ENCODE peak calls at places on chromosomes 6 and 20, in six cellular contexts. P is A673, V is pancreas, N is Panc1, W is breast epithelium, U is esophagus squamous epithelium. E is an unnamed sample.
A peak's percentile ranks its signal among the peaks of the same experiment; 100 is the strongest.

GRCh38 chr6:26388014-26388413 is 5.1 kb downstream of the BTN2A2 start:
- DNase-seq in V (no peak), U (no peak), W (no peak), N (no peak), P (no peak), E (no peak)

GRCh38 chr6:53159558-53159957 is 10.9 kb upstream of the GCM1 start:
- DNase-seq in W (no peak), V (no peak), U (no peak), N (no peak), P (peak; percentile 13), E (no peak)

GRCh38 chr6:25555188-25555587 is 96.8 kb upstream of the SCGN start:
- DNase-seq in U (no peak), W (no peak), V (no peak), P (no peak), N (no peak), E (no peak)

GRCh38 chr6:75290558-75290957 is 6.0 kb upstream of the TMEM30A start:
- DNase-seq in U (no peak), V (no peak), P (no peak), N (no peak), W (no peak), E (no peak)

GRCh38 chr6:32845381-32845884 is 1.6 kb upstream of the PSMB8 start:
- DNase-seq in P (no peak), V (no peak), N (no peak), U (no peak), W (no peak), E (no peak)

GRCh38 chr6:28808383-28808782 is 115.4 kb downstream of the TRIM27 start:
- DNase-seq in U (no peak), P (no peak), V (no peak), N (no peak), W (no peak), E (no peak)

GRCh38 chr6:24497254-24497989 is 2.7 kb downstream of the ALDH5A1 start:
- DNase-seq in N (no peak), P (no peak), U (no peak), W (no peak), V (no peak), E (no peak)

GRCh38 chr6:127186889-127187288 is 68.4 kb downstream of the RSPO3 start:
- DNase-seq in U (peak; percentile 4), V (peak; percentile 52), N (peak; percentile 18), P (peak; percentile 52), W (no peak), E (no peak)

GRCh38 chr20:41167118-41167470 is 29.8 kb downstream of the PLCG1 start:
- DNase-seq in N (no peak), V (no peak), W (no peak), U (no peak), P (no peak), E (no peak)

GRCh38 chr20:63879264-63879663 is 14.2 kb downstream of the TPD52L2 start:
- DNase-seq in V (no peak), W (no peak), P (no peak), U (no peak), N (no peak), E (no peak)

GRCh38 chr20:63874254-63874653 is 9.2 kb downstream of the TPD52L2 start:
- DNase-seq in P (no peak), U (no peak), W (no peak), N (no peak), V (no peak), E (no peak)

GRCh38 chr20:63878855-63879254 is 13.8 kb downstream of the TPD52L2 start:
- DNase-seq in W (no peak), P (no peak), N (no peak), U (no peak), V (no peak), E (no peak)

GRCh38 chr20:63877755-63878470 is 12.8 kb downstream of the TPD52L2 start:
- DNase-seq in N (no peak), W (no peak), V (no peak), P (no peak), U (no peak), E (no peak)

DNA sequence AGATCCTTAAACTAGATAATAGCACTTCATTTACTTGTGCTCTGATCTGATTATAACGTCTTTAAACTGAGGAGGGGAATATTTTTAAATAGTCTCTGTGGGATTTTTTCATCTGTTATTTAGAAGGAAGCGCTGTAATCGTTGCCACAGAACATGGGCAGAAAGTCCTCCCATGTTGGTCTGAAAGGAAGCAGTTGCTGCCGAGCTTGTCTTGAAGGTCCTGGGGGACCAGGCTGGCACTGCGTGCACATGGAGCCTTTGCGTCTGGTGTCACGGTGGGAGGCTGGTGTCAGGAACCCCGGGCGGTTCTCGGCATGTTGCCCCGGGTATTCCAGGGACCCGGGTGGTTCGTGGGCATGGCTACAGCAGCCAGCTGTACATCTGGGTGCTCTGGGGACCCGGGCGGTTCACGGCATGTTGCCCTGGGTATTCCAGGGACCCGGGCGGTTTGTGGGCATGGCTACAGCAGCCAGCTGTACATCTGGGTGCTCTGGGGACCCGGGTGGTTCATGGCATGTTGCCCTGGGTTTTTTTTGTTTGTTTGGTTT is 11.5 kb downstream of the TPD52L2 start:
- DNase-seq in N (no peak), W (no peak), P (no peak), V (no peak), U (no peak), E (no peak)
- H3K4me3 ChIP-seq in N (no peak overlapping the region), W (no peak overlapping the region), P (no peak overlapping the region), V (no peak overlapping the region), U (no peak overlapping the region), E (no peak overlapping the region)

GRCh38 chr6:142845624-142846458 is 99.1 kb downstream of the HIVEP2 start:
- DNase-seq in V (peak; percentile 89), N (no peak), U (no peak), P (peak; percentile 71), W (peak; percentile 63), E (no peak)
- H3K4me3 ChIP-seq in V (peak overlapping the region; percentile 0), N (peak overlapping the region; percentile 53), U (peak overlapping the region; percentile 50), P (peak overlapping the region; percentile 29), W (peak overlapping the region; percentile 26), E (peak overlapping the region; percentile 63)

DNA sequence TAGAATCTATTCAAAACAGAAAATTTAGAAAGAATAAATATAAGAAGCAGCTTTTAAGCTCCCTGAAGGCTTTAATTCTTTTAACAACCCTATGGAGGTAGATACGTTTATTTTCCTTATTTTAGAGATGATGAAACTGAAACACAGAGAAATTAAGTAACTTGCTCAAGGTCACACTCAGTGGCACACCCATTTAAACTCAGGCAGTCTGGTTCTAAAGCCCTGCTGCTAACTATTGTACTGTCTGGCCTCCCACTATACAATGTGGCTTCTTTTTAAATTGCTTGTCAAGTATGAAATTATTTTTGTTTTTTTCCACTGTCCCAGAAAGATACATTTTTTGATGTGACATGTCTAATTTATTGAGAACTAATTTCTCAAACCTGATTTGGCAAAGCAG is 55.7 kb downstream of the FAM217A start:
- DNase-seq in U (no peak), V (no peak), N (no peak), W (no peak), P (no peak), E (no peak)
- H3K4me3 ChIP-seq in U (peak overlapping the region; percentile 94), V (no peak overlapping the region), N (no peak overlapping the region), W (no peak overlapping the region), P (peak overlapping the region; percentile 92), E (peak overlapping the region; percentile 95)

DNA sequence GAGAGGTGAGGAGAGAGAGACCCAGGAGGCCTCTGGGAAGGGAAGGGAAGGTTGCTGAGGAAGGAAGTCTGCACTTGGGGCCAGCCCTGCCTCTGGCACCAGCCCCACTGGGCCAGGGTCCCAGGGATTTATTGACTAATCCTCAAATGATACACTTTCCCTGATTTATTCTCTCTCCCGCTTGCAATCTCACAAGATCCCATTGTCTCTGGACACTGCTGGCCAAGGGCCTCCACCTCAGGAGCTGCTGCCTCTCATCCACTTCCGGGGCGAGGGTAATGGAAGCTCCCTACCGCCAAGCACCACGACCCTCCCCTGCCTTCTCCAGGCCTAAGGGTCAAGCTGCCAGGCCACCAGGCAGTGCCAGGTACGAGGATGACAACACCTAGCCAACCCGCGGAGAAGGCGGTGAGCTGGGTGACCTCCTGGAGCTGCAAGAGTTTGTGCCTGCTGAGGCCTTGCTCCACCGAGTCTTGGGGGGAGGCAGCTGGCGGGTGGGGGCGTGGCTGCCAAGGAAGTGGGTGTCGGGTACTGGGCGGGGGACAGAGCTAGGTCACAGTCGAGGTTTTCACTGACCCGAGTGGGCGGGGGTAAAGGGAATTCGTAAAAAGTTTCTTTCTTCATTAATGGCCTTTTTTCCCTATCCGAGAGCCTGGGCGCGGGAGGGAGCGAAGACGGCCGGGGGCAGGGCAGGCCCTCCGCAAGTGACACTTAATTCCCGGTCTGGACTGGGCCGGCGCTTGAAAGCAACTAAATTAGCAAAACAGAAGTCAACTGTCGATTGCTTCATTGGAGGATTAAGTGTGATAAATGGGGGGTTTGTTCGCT is 43.4 kb upstream of the FOXP4 start:
- DNase-seq in U (no peak), W (peak; percentile 31), P (peak; percentile 22), N (no peak), V (peak; percentile 37), E (no peak)
- H3K4me3 ChIP-seq in U (no peak overlapping the region), W (no peak overlapping the region), P (no peak overlapping the region), N (no peak overlapping the region), V (no peak overlapping the region), E (peak overlapping the region; percentile 65)

GRCh38 chr6:35186571-35186970 is 27.2 kb upstream of the SCUBE3 start:
- DNase-seq in V (no peak), N (no peak), U (no peak), W (no peak), P (no peak), E (no peak)
- H3K4me3 ChIP-seq in V (no peak overlapping the region), N (no peak overlapping the region), U (no peak overlapping the region), W (no peak overlapping the region), P (no peak overlapping the region), E (no peak overlapping the region)

GRCh38 chr6:63597142-63598000 is 25.1 kb downstream of the LOC128125822 start:
- DNase-seq in P (peak; percentile 5), V (no peak), U (no peak), N (no peak), W (no peak), E (no peak)

GRCh38 chr6:63599243-63599642 is 27.0 kb downstream of the LOC128125822 start:
- DNase-seq in U (no peak), P (no peak), V (no peak), N (no peak), W (no peak), E (no peak)

GRCh38 chr6:63598001-63598250 is 25.6 kb downstream of the LOC128125822 start:
- DNase-seq in N (no peak), W (no peak), U (no peak), V (no peak), P (peak; percentile 10), E (no peak)

DNA sequence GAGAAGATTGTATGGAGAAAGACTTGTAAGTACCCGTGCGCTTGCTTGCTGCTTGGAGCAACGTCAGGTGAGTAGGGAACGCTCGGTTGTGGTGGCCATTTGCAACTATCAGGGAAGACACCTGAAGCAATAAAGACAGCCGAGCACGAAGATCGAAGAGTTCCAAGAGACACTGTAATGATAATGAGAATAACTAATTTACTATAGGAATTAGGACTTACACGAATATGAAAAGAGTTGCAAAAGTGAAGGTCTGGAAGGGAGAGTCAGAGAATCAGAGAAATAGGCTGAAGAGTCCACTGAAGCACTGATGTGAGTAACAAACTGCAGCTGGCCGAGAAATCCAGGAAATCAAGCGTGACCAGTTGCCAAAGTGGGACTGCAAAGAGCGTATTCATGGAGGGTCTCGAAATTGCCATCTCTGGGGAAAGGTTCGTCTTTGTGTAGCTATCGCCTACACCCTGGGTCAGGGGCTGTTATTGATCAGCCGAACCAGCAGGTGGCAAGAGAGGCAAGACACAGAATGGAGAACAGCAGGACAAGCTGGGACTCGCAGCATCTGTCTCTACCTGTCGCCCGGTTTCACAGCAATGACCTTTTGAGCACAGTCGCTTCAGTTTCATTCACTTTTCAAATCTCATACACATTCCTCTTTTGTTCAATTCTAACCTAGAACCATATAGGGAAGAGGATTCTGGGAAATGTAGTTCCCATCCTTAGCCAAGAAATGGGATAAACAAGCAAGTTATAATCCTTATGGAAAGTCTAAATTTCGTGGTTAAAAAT is 26.2 kb downstream of the LOC128125822 start:
- DNase-seq in N (peak; percentile 77), U (peak; percentile 13), P (peak; percentile 80), V (peak; percentile 61), W (peak; percentile 71), E (no peak)
- H3K4me3 ChIP-seq in N (peak overlapping the region; percentile 81), U (peak overlapping the region; percentile 68), P (peak overlapping the region; percentile 54), V (peak overlapping the region; percentile 43), W (peak overlapping the region; percentile 31), E (peak overlapping the region; percentile 84)

GRCh38 chr6:18632670-18633410 is 245.7 kb downstream of the RNF144B start:
- DNase-seq in P (no peak), W (no peak), N (peak; percentile 38), V (no peak), U (no peak), E (no peak)
- H3K4me3 ChIP-seq in P (no peak overlapping the region), W (no peak overlapping the region), N (no peak overlapping the region), V (no peak overlapping the region), U (no peak overlapping the region), E (no peak overlapping the region)

E was measured in SK-N-MC.